ENCODE peak calls at places on chromosomes 1 and 21, in six cellular contexts. E is SJSA1, N is astrocyte, V is aorta, F is fibroblast of lung, T is suprapubic skin. R is an unnamed sample.
A peak's percentile ranks its signal among the peaks of the same experiment; 100 is the strongest.

GRCh38 chr21:29217818-29218252 is 80.9 kb upstream of the BACH1 start:
- DNase-seq in E (peak; percentile 87), N (peak; percentile 97), V (no peak), F (peak; percentile 98), T (no peak), R (peak; percentile 94)

GRCh38 chr1:46087891-46088290 is 44.5 kb downstream of the PIK3R3 start:
- DNase-seq in E (no peak), N (no peak), V (no peak), F (peak; percentile 52), T (no peak), R (peak; percentile 1)

GRCh38 chr1:156499194-156499702 is 1.3 kb downstream of the MEF2D start:
- DNase-seq in E (peak; percentile 27), N (no peak), V (no peak), F (no peak), T (no peak), R (peak; percentile 66)

GRCh38 chr1:246200225-246200624 is 306.9 kb downstream of the SMYD3 start:
- DNase-seq in E (no peak), N (no peak), V (no peak), F (no peak), T (no peak), R (no peak)

GRCh38 chr1:200862713-200863415 is 9.9 kb upstream of the GPR25 start:
- DNase-seq in E (no peak), N (no peak), V (no peak), F (no peak), T (no peak), R (no peak)

GRCh38 chr21:18801468-18801867 is 397.9 kb upstream of the TMPRSS15 start:
- DNase-seq in E (no peak), N (peak; percentile 12), V (no peak), F (no peak), T (no peak), R (no peak)

GRCh38 chr21:34073032-34073748 is at the start of the genes MRPS6 and SLC5A3:
- DNase-seq in E (peak; percentile 66), N (peak; percentile 62), V (peak; percentile 94), F (peak; percentile 82), T (peak; percentile 87), R (peak; percentile 95)

GRCh38 chr1:8059161-8059622 is 33.1 kb upstream of the ERRFI1 start:
- DNase-seq in E (peak; percentile 58), N (peak; percentile 83), V (no peak), F (peak; percentile 94), T (no peak), R (peak; percentile 62)

GRCh38 chr1:118863688-118864087 is 124.5 kb downstream of the TBX15 start:
- DNase-seq in E (no peak), N (no peak), V (no peak), F (no peak), T (no peak), R (no peak)

GRCh38 chr1:211701733-211702132 is 26.3 kb upstream of the NEK2 start:
- DNase-seq in E (no peak), N (no peak), V (no peak), F (no peak), T (no peak), R (no peak)

GRCh38 chr1:58403894-58404293 is 142.6 kb downstream of the OMA1 start:
- DNase-seq in E (no peak), N (no peak), V (no peak), F (no peak), T (no peak), R (no peak)

GRCh38 chr1:98940680-98941079 is 64.0 kb downstream of the PLPPR5 start:
- DNase-seq in E (no peak), N (peak; percentile 77), V (no peak), F (peak; percentile 50), T (no peak), R (peak; percentile 88)

GRCh38 chr1:115727706-115728249 is 40.7 kb downstream of the CASQ2 start:
- DNase-seq in E (peak; percentile 61), N (peak; percentile 77), V (no peak), F (peak; percentile 99), T (peak; percentile 82), R (peak; percentile 82)

GRCh38 chr1:246476771-246477170 is 30.3 kb downstream of the SMYD3 start:
- DNase-seq in E (no peak), N (no peak), V (no peak), F (no peak), T (no peak), R (peak; percentile 18)

DNA sequence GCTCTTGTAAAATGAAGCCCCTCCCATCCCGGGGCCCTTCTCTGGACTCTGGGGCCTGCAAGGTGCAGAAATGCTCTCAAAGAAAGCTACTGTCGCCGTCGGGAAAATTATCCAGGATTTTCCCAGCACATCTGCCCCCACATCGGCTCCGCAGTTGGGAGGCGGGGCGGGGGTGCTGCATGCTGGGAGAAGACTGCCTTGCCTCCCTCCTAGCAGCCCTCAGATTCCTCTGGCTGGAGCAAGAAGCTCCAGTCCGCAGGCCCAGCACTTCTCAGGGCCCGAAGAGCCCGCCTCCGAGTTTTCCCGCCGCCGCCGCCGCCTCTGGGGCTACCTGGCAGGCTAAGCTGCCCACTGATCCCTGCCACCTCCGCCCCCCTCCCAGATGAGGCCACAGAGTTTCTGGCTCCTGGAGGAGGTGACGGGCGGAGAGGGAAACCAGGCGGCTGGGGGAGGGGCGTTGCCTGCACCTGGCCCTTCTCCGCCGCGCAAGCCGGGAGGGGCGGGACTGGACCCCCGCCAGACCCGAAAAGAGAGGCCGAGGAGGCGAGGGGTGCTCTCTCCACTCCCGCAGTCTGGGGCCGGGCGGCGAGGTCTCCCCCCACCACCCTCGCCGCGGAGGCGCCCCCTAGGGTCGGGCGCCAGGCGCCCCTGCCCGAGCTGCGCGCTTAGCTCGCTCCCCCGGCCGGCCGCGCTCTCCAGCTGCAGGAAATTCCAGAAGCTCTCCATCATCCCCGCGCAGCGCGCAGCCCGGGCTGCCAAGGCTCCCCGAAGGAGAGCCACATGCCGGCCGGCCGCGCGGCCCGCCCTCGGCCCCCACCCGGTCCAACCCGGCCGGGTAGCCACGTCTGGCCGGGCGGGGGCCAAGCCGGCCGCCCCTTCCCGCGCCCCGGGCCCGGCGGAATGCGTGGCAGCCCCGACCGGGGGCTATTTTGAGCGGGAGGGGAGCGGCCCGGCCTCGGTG is 28.8 kb downstream of the AHDC1 start:
- DNase-seq in E (peak; percentile 44), N (peak; percentile 75), V (peak; percentile 94), F (peak; percentile 84), T (no peak), R (peak; percentile 94)
- H3K4me3 ChIP-seq in E (peak overlapping the region; percentile 37), N (peak overlapping the region; percentile 38), V (peak overlapping the region; percentile 27), F (peak overlapping the region; percentile 48), T (peak overlapping the region; percentile 59), R (peak overlapping the region; percentile 63)

GRCh38 chr1:234473123-234473522 is 5.9 kb downstream of the TARBP1 start:
- DNase-seq in E (no peak), N (no peak), V (no peak), F (no peak), T (no peak), R (no peak)

GRCh38 chr1:234476172-234476571 is 2.8 kb downstream of the TARBP1 start:
- DNase-seq in E (no peak), N (no peak), V (no peak), F (no peak), T (no peak), R (no peak)

GRCh38 chr1:234475166-234475793 is 3.7 kb downstream of the TARBP1 start:
- DNase-seq in E (no peak), N (no peak), V (no peak), F (no peak), T (no peak), R (no peak)

GRCh38 chr1:234477373-234478151 is 1.4 kb downstream of the TARBP1 start:
- DNase-seq in E (no peak), N (no peak), V (no peak), F (no peak), T (no peak), R (peak; percentile 6)

GRCh38 chr1:234474375-234474774 is 4.6 kb downstream of the TARBP1 start:
- DNase-seq in E (no peak), N (no peak), V (no peak), F (peak; percentile 44), T (no peak), R (no peak)
- H3K4me3 ChIP-seq in E (no peak overlapping the region), N (no peak overlapping the region), V (no peak overlapping the region), F (no peak overlapping the region), T (no peak overlapping the region), R (no peak overlapping the region)

DNA sequence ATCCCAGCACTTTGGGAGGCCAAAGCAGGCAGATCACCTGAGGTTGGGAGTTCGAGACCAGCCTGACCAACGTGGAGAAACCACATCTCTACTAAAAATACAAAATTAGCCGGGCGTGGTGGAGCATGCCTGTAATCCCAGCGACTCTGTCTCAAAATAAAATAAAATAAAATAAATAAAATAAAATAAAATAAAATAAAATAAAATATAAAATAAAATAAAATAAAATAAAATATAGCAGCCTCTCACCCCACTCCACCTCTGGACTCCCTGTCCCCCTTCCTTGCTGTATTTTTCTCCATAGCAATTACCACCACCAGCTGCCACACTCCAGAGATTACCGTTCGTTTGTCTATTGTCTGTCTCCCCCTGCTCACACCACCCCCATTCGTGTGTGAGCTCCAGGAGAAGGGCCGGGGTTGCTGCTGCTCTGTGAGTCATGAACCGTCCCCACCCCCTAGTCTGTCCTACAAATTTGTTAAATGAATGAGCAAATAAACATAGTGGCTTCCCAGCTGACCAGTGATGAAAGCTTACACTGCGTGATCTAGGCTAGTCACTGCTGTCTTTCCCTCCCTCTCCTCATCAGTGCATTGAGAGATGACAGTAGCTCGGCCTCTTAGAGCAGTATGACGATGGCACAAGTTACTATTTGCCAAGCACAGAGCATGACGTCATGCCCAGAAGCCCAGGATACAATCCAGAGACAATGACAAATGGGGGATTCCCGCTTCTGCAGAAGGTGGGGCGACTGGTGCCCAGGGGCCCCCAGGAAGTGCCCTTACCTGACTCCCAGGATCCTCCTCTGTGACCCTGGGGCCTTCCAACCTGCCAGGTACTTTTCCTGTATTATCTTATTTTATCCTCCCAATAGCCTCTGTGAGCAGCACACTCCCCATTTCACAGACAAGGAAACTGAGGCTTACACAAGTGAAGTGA is 8.3 kb upstream of the EPHA2 start:
- DNase-seq in E (peak; percentile 97), N (peak; percentile 98), V (no peak), F (peak; percentile 98), T (no peak), R (peak; percentile 98)
- H3K4me3 ChIP-seq in E (no peak overlapping the region), N (no peak overlapping the region), V (no peak overlapping the region), F (no peak overlapping the region), T (no peak overlapping the region), R (no peak overlapping the region)

GRCh38 chr1:221117133-221117532 is 237.9 kb downstream of the HLX start:
- DNase-seq in E (no peak), N (no peak), V (no peak), F (no peak), T (no peak), R (peak; percentile 41)
- H3K4me3 ChIP-seq in E (no peak overlapping the region), N (no peak overlapping the region), V (no peak overlapping the region), F (no peak overlapping the region), T (no peak overlapping the region), R (peak overlapping the region; percentile 12)

GRCh38 chr1:234311414-234311813 is 61.8 kb upstream of the COA6 start:
- DNase-seq in E (no peak), N (no peak), V (no peak), F (no peak), T (no peak), R (no peak)

GRCh38 chr1:234313171-234313570 is 60.1 kb upstream of the COA6 start:
- DNase-seq in E (no peak), N (no peak), V (no peak), F (no peak), T (no peak), R (peak; percentile 51)

GRCh38 chr1:234315588-234315987 is 57.7 kb upstream of the COA6 start:
- DNase-seq in E (no peak), N (no peak), V (no peak), F (no peak), T (no peak), R (no peak)

GRCh38 chr1:234316486-234316885 is 56.8 kb upstream of the COA6 start:
- DNase-seq in E (no peak), N (no peak), V (no peak), F (no peak), T (no peak), R (no peak)

GRCh38 chr1:234315091-234315541 is 58.1 kb upstream of the COA6 start:
- DNase-seq in E (peak; percentile 62), N (peak; percentile 73), V (no peak), F (peak; percentile 35), T (no peak), R (peak; percentile 79)
- H3K4me3 ChIP-seq in E (no peak overlapping the region), N (no peak overlapping the region), V (no peak overlapping the region), F (no peak overlapping the region), T (no peak overlapping the region), R (no peak overlapping the region)